ENCODE peak calls at places on chromosomes 4 and X, in nine cellular contexts. F, W, R, P, I, H, Q, T and G are unnamed samples.

GRCh38 chr4:19806865-19807264 is 444.8 kb upstream of the SLIT2 start:
- DNase-seq in T (no peak), R (no peak), I (no peak), F (no peak), W (peak; percentile 52), Q (no peak), H (no peak), P (no peak), G (no peak)

GRCh38 chr4:71126719-71127118 is 133.3 kb downstream of the DCK start:
- DNase-seq in W (peak; percentile 88), Q (peak; percentile 77), P (no peak), I (peak; percentile 58), T (peak; percentile 97), F (no peak), R (peak; percentile 89), H (no peak), G (no peak)

GRCh38 chrX:111100191-111100590 is 4.2 kb downstream of the PAK3 start:
- DNase-seq in R (peak; percentile 36), W (peak; percentile 37), I (peak; percentile 43), P (peak; percentile 27), T (peak; percentile 4), H (no peak), F (peak; percentile 73), Q (no peak), G (peak; percentile 87)

GRCh38 chr4:74339501-74339900 is 25.4 kb upstream of the EREG start:
- DNase-seq in W (no peak), R (no peak), I (no peak), H (no peak), P (no peak), Q (no peak), T (no peak), F (no peak), G (no peak)

GRCh38 chr4:144399927-144400326 is 246.0 kb upstream of the HHIP start:
- DNase-seq in R (peak; percentile 96), T (peak; percentile 62), W (peak; percentile 44), P (no peak), Q (peak; percentile 94), H (no peak), I (peak; percentile 80), F (no peak), G (peak; percentile 85)

GRCh38 chrX:133812382-133812781 is 173.0 kb downstream of the GPC3 start:
- DNase-seq in W (no peak), P (no peak), Q (no peak), I (no peak), T (no peak), H (no peak), F (no peak), R (no peak), G (peak; percentile 19)

GRCh38 chr4:44422912-44423311 is 25.7 kb downstream of the KCTD8 start:
- DNase-seq in P (no peak), I (no peak), Q (no peak), W (no peak), H (no peak), F (no peak), T (no peak), R (no peak), G (no peak)

GRCh38 chr4:38842998-38843397 is 13.6 kb downstream of the TLR6 start:
- DNase-seq in H (no peak), R (no peak), P (no peak), I (no peak), W (no peak), F (no peak), T (no peak), Q (no peak), G (no peak)

GRCh38 chr4:71906096-71906495 is 122.2 kb upstream of the GC start:
- DNase-seq in T (no peak), F (no peak), H (no peak), W (no peak), P (no peak), I (no peak), Q (no peak), R (no peak), G (no peak)

GRCh38 chr4:168511780-168512467 is 15.1 kb downstream of the PALLD start:
- DNase-seq in R (no peak), P (no peak), Q (no peak), T (no peak), I (no peak), F (no peak), W (no peak), H (peak; percentile 26), G (no peak)

GRCh38 chr4:159446266-159446976 is 343.5 kb downstream of the RAPGEF2 start:
- DNase-seq in Q (peak; percentile 46), W (peak; percentile 78), T (peak; percentile 76), R (peak; percentile 85), P (peak; percentile 18), H (no peak), F (peak; percentile 69), I (peak; percentile 64), G (peak; percentile 65)

GRCh38 chrX:102599950-102600579 is 750 bp downstream of the ARMCX5 start:
- DNase-seq in R (peak; percentile 30), I (peak; percentile 5), Q (peak; percentile 3), P (no peak), H (no peak), W (peak; percentile 32), T (peak; percentile 10), F (no peak), G (peak; percentile 42)

GRCh38 chr4:158936238-158936637 is 166.6 kb upstream of the RAPGEF2 start:
- DNase-seq in P (no peak), R (peak; percentile 78), T (no peak), Q (no peak), F (no peak), H (no peak), W (peak; percentile 54), I (no peak), G (no peak)

GRCh38 chr4:89586864-89587263 is 250.1 kb downstream of the SNCA start:
- DNase-seq in P (no peak), I (peak; percentile 1), Q (no peak), W (peak; percentile 22), T (peak; percentile 8), R (peak; percentile 27), F (no peak), H (no peak), G (no peak)

GRCh38 chr4:155906554-155907247 is 3.2 kb downstream of the TDO2 start:
- DNase-seq in P (no peak), F (no peak), H (no peak), W (peak; percentile 99), T (peak; percentile 86), I (peak; percentile 16), R (peak; percentile 98), Q (peak; percentile 68), G (peak; percentile 89)

GRCh38 chr4:8840816-8841455 is 30.7 kb downstream of the HMX1 start:
- DNase-seq in T (no peak), I (no peak), W (no peak), P (no peak), H (no peak), R (no peak), Q (no peak), F (no peak), G (no peak)

GRCh38 chr4:151797131-151797530 is 36.3 kb upstream of the GATB start:
- DNase-seq in T (no peak), W (peak; percentile 32), F (no peak), I (peak; percentile 22), R (no peak), P (peak; percentile 48), H (no peak), Q (no peak), G (no peak)

GRCh38 chrX:138082881-138083280 is 517.0 kb downstream of the ZIC3 start:
- DNase-seq in P (no peak), Q (no peak), I (peak; percentile 1), F (no peak), H (no peak), T (no peak), R (peak; percentile 0), W (no peak), G (no peak)

GRCh38 chrX:72308209-72308565 is 2.5 kb upstream of the CITED1 start:
- DNase-seq in H (no peak), R (no peak), F (no peak), Q (no peak), P (no peak), I (no peak), W (no peak), T (no peak), G (no peak)

GRCh38 chrX:7568130-7568529 is 274.8 kb upstream of the VCX start:
- DNase-seq in R (no peak), H (no peak), T (no peak), F (no peak), W (no peak), Q (no peak), I (no peak), P (no peak), G (no peak)